ENCODE peak calls at places on chromosomes 2 and 18, in four cellular contexts. I is K562, B is NT2/D1, R is HepG2. P is an unnamed sample.

GRCh38 chr2:48313036-48313877 is 216.7 kb upstream of the STON1 start:
- DNase-seq in I (peak), B (no peak), R (no peak), P (no peak)

GRCh38 chr18:5941869-5942268 is 46.5 kb upstream of the TMEM200C start:
- DNase-seq in I (no peak), B (peak), R (no peak), P (no peak)

GRCh38 chr2:120659275-120659952 is 76.3 kb upstream of the GLI2 start:
- DNase-seq in I (no peak), B (no peak), R (no peak), P (no peak)

GRCh38 chr2:56898986-56899385 is 715.2 kb downstream of the CCDC85A start:
- DNase-seq in I (no peak), B (no peak), R (no peak), P (no peak)

GRCh38 chr18:69250305-69251151 is 150.2 kb upstream of the DOK6 start:
- DNase-seq in I (no peak), B (no peak), R (no peak), P (no peak)

GRCh38 chr18:23225518-23225917 is 90.2 kb downstream of the CABLES1 start:
- DNase-seq in I (no peak), B (no peak), R (no peak), P (no peak)

GRCh38 chr2:59353301-59353921 is 1112.3 kb upstream of the FANCL start:
- DNase-seq in I (no peak), B (no peak), R (no peak), P (no peak)

GRCh38 chr2:71226391-71226964 is 425 bp downstream of the PAIP2B start:
- DNase-seq in I (no peak), B (no peak), R (no peak), P (no peak)

GRCh38 chr18:10379511-10379910 is 74.9 kb upstream of the APCDD1 start:
- DNase-seq in I (no peak), B (no peak), R (no peak), P (no peak)

GRCh38 chr18:63207154-63207790 is 112.3 kb downstream of the BCL2 start:
- DNase-seq in I (no peak), B (no peak), R (no peak), P (no peak)

GRCh38 chr2:73859721-73860586 is 31.2 kb downstream of the STAMBP start:
- DNase-seq in I (peak), B (no peak), R (peak), P (peak)

GRCh38 chr2:190607014-190607597 is 41.8 kb upstream of the NAB1 start:
- DNase-seq in I (peak), B (no peak), R (no peak), P (peak)

GRCh38 chr2:6545336-6545735 is 320.4 kb downstream of the CMPK2 start:
- DNase-seq in I (no peak), B (no peak), R (no peak), P (no peak)

GRCh38 chr18:70453058-70453775 is 164.4 kb downstream of the SOCS6 start:
- DNase-seq in I (no peak), B (no peak), R (no peak), P (no peak)

GRCh38 chr2:167342769-167343168 is 454.5 kb downstream of the XIRP2 start:
- DNase-seq in I (no peak), B (no peak), R (peak), P (no peak)

GRCh38 chr2:159736048-159736447 is 23.7 kb downstream of the MARCHF7 start:
- DNase-seq in I (no peak), B (no peak), R (no peak), P (no peak)

GRCh38 chr2:157107877-157108276 is 149.6 kb upstream of the GALNT5 start:
- DNase-seq in I (no peak), B (no peak), R (no peak), P (no peak)

GRCh38 chr2:101551489-101551888 is 76.6 kb upstream of the RFX8 start:
- DNase-seq in I (no peak), B (no peak), R (no peak), P (no peak)

GRCh38 chr2:160205511-160205910 is 5.4 kb upstream of the ITGB6 start:
- DNase-seq in I (no peak), B (peak), R (peak), P (peak)

GRCh38 chr2:120669121-120669952 is 66.3 kb upstream of the GLI2 start:
- DNase-seq in I (no peak), B (peak), R (peak), P (peak)

GRCh38 chr18:12038082-12038660 is 55.5 kb upstream of the ANKRD62 start:
- DNase-seq in I (no peak), B (no peak), R (no peak), P (no peak)

GRCh38 chr2:172200495-172201085 is 97.9 kb upstream of the DLX2 start:
- DNase-seq in I (peak), B (peak), R (no peak), P (peak)

GRCh38 chr2:126700073-126700581 is 44.2 kb downstream of the GYPC start:
- DNase-seq in I (no peak), B (peak), R (no peak), P (no peak)

GRCh38 chr2:144431384-144431783 is 88.5 kb downstream of the ZEB2 start:
- DNase-seq in I (no peak), B (peak), R (no peak), P (no peak)

GRCh38 chr2:134249755-134250154 is 4.1 kb upstream of the MGAT5 start:
- DNase-seq in I (no peak), B (no peak), R (no peak), P (no peak)

GRCh38 chr18:57446322-57446721 is 11.1 kb downstream of the ONECUT2 start:
- DNase-seq in I (peak), B (no peak), R (peak), P (no peak)

GRCh38 chr2:72133721-72134407 is 13.8 kb downstream of the CYP26B1 start:
- DNase-seq in I (no peak), B (no peak), R (no peak), P (no peak)

GRCh38 chr2:168286535-168286934 is 39.1 kb upstream of the STK39 start:
- DNase-seq in I (no peak), B (no peak), R (no peak), P (no peak)

GRCh38 chr2:88857951-88858406 is 166.5 kb downstream of the RPIA start:
- DNase-seq in I (peak), B (peak), R (no peak), P (no peak)

GRCh38 chr2:20959252-20959651 is 84.6 kb downstream of the APOB start:
- DNase-seq in I (no peak), B (no peak), R (no peak), P (no peak)

GRCh38 chr18:58924473-58924872 is 59.8 kb downstream of the ZNF532 start:
- DNase-seq in I (no peak), B (no peak), R (no peak), P (no peak)

GRCh38 chr18:55447672-55448018 is 140.3 kb downstream of the TCF4 start:
- DNase-seq in I (no peak), B (no peak), R (no peak), P (no peak)

DNA sequence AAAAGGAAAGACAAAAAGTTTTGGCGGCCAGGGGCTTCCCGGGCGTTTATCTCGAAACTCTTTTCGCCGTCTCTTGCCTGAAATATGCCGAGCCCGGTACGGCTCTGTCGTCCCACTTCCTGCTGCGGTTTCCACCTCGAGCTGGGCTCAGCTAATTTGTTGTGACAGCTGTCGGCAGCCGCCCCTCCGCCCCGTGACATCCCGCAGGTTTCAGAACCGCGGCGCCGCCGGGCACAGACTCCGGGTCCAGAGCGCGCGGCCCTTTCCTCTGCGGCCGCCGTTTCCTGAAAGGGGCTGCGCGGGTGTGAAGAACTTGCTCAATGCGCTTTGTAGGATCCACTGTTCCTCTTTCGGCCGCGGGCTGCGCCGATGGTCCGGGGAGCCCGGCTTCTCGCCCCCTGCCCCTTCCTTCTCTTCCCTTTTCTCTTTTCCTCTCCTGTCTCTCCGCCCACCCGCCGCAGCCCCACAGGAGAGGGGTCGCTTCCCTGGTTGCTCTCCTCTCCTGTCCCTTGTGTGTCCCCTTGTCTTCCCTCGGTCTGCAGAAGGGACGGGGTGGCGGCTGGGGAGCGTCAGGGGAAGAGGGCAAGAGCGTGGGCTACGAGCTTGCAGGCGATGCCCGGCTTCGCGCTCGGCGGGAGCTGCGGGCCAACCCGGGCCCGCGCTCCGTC is 648 bp downstream of the ARID5A start:
- DNase-seq in I (peak), B (no peak), R (no peak), P (no peak)
- TF ChIP-seq YY1 in I (no peak), B (no peak), R (no peak), P (no peak)

GRCh38 chr2:150978053-150978452 is 283.6 kb downstream of the RBM43 start:
- DNase-seq in I (no peak), B (no peak), R (no peak), P (no peak)
- TF ChIP-seq YY1 in I (no peak), B (no peak), R (no peak), P (no peak)

DNA sequence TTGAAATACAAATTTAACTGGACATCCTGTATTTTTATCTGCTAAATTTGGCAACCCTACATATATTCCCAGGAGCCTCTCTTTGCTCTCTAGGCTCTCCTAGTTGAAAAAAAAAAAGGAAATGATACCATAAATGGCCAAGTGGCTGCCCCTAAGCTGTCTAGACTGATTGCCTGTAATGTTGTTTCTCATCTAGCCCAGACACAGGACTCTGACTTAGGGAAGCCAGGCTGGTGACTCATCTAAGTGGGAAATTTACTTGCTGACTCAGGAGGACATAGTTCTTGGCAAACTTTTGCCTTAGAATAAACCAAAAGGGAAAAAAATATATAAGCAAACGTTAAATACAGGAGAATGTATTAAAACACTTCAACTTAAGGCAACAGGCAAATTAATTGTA is 14.6 kb upstream of the ITGAV start:
- DNase-seq in I (peak), B (peak), R (peak), P (peak)
- TF ChIP-seq YY1 in I (no peak), B (no peak), R (no peak), P (no peak)

DNA sequence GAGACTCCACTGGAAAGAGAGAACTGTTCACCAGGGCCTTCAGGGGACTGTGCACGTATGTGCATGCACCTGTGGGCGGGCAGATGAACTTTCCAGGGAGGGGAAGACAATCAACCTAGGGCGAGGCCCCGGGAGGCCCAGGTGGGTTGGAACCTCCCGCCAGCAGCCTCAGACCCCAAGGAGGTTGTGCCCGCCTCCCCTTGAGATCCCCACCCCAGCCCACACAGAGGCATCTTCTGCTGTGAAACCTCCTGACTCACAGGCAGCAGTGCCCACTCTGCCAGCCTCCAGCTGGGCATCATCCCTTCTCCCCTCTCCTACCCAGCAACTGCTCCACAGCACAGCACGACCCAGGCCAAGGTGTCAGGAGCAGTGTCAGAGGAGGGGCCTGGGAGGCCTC is 54.4 kb downstream of the FAM178B start:
- DNase-seq in I (no peak), B (no peak), R (no peak), P (no peak)
- TF ChIP-seq YY1 in I (no peak), B (no peak), R (no peak), P (no peak)

DNA sequence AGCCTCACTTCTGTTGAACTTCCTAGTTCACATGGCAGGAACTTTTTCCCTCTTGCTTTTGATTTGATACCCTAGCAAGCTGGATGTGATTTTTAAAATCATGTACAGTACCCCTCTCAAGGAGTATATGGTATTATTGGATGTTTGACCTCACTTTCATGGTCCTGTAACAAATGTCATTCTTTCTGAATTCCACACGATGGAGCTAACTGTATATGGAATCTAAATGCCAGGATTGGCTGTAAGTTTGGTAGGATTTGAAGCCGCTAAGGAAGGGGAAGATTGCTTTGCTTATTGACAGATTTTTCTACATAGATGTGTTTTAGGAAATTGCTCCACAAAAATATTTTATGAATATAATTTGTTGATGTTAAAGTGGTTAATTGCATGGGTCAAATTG is 18.3 kb downstream of the MAIP1 start:
- DNase-seq in I (peak), B (peak), R (peak), P (peak)
- TF ChIP-seq YY1 in I (no peak), B (no peak), R (no peak), P (no peak)

GRCh38 chr2:10305715-10306114 is 3.0 kb downstream of the HPCAL1 start:
- DNase-seq in I (no peak), B (no peak), R (peak), P (no peak)
- TF ChIP-seq YY1 in I (no peak), B (no peak), R (no peak), P (no peak)

P was measured in HCT116.